ENCODE peak calls at places on chromosomes 3 and 15, in four cellular contexts. X is body of pancreas; Y is heart right ventricle; R is stimulated activated naive CD8-positive, alpha-beta T cell treated with anti-CD3 and anti-CD28 coated beads, Interleukin-15, amount 100 ng/mL, for 72 hours. M is an unnamed sample.

GRCh38 chr3:113266738-113267137 is 55.4 kb downstream of the BOC start:
- ATAC-seq in X (no peak), Y (no peak), R (peak; percentile 39), M (no peak)

GRCh38 chr3:10294030-10294591 is 1.4 kb upstream of the GHRL start:
- ATAC-seq in X (no peak), Y (no peak), R (no peak), M (no peak)

GRCh38 chr3:4856564-4856963 is 122.7 kb upstream of the BHLHE40 start:
- ATAC-seq in R (no peak), Y (no peak), X (peak; percentile 15), M (no peak)

GRCh38 chr15:68384451-68385239 is 47.3 kb downstream of the ITGA11 start:
- ATAC-seq in X (peak; percentile 33), R (no peak), Y (peak; percentile 18), M (peak; percentile 64)

GRCh38 chr15:38809621-38810020 is 245.0 kb upstream of the RASGRP1 start:
- ATAC-seq in Y (no peak), R (no peak), X (no peak), M (no peak)

GRCh38 chr3:107142171-107142570 is 235.1 kb upstream of the CCDC54 start:
- ATAC-seq in Y (no peak), X (no peak), R (no peak), M (no peak)

GRCh38 chr3:48962340-48962739 is 27.7 kb upstream of the P4HTM start:
- ATAC-seq in X (no peak), Y (no peak), R (no peak), M (no peak)

GRCh38 chr15:58203537-58203936 is 65.4 kb downstream of the AQP9 start:
- ATAC-seq in Y (no peak), X (no peak), R (no peak), M (no peak)

GRCh38 chr15:38868326-38869114 is 303.9 kb upstream of the RASGRP1 start:
- ATAC-seq in Y (no peak), R (no peak), X (no peak), M (peak; percentile 66)

GRCh38 chr3:184822654-184823053 is 10.7 kb downstream of the VPS8 start:
- ATAC-seq in X (no peak), R (no peak), Y (peak; percentile 60), M (no peak)

GRCh38 chr3:14793858-14794234 is 24.9 kb upstream of the FGD5 start:
- ATAC-seq in R (no peak), X (no peak), Y (no peak), M (no peak)

GRCh38 chr15:64697911-64698369 is 77.4 kb downstream of the RBPMS2 start:
- ATAC-seq in R (peak; percentile 84), X (no peak), Y (no peak), M (no peak)

GRCh38 chr3:51908026-51908425 is 4.9 kb upstream of the IQCF1 start:
- ATAC-seq in X (no peak), Y (no peak), R (no peak), M (no peak)

GRCh38 chr15:56892651-56893348 is 25.6 kb upstream of the TCF12 start:
- ATAC-seq in X (no peak), R (no peak), Y (no peak), M (no peak)

GRCh38 chr3:190322604-190323240 is 476 bp upstream of the CLDN1 start:
- ATAC-seq in X (no peak), Y (no peak), R (no peak), M (no peak)

GRCh38 chr3:9172851-9173320 is 76.6 kb downstream of the SRGAP3 start:
- ATAC-seq in R (no peak), Y (no peak), X (no peak), M (peak; percentile 29)

GRCh38 chr3:184687363-184688049 is 24.4 kb downstream of the MAGEF1 start:
- ATAC-seq in R (no peak), Y (peak; percentile 53), X (no peak), M (no peak)

GRCh38 chr3:98954806-98955205 is 53.3 kb upstream of the DCBLD2 start:
- ATAC-seq in X (no peak), Y (no peak), R (no peak), M (no peak)